ENCODE peak calls at places on chromosomes 4 and X, in ten cellular contexts. U, E, Q, S, J, M, W, Z, O and V are unnamed samples. For H3K4me1 and H3K9me3, the result is how much of the 10 kb centered on the place peaks cover.

GRCh38 chr4:154466336-154466735 is 25.3 kb downstream of the DCHS2 start:
- DNase-seq in J (no peak), W (no peak), Q (no peak), E (no peak), Z (no peak), O (no peak), M (no peak), S (no peak), U (no peak), V (no peak)

GRCh38 chrX:109679820-109680219 is 53.2 kb downstream of the ACSL4 start:
- DNase-seq in S (no peak), J (no peak), Q (no peak), U (no peak), M (no peak), O (no peak), W (no peak), E (no peak), Z (no peak), V (no peak)

GRCh38 chr4:15868065-15868464 is 70.5 kb downstream of the FGFBP1 start:
- DNase-seq in Z (peak), W (no peak), E (no peak), U (no peak), J (peak), O (no peak), S (no peak), Q (peak), M (no peak), V (peak)

GRCh38 chr4:177308842-177309524 is 691 bp upstream of the NEIL3 start:
- DNase-seq in O (no peak), M (no peak), W (no peak), S (no peak), Q (no peak), E (no peak), Z (no peak), J (no peak), U (no peak), V (no peak)

GRCh38 chr4:106569151-106570029 is 200.8 kb upstream of the GIMD1 start:
- DNase-seq in U (no peak), M (no peak), W (no peak), O (no peak), E (no peak), J (no peak), Z (no peak), Q (no peak), S (no peak), V (no peak)

GRCh38 chr4:970854-971520 is 2.4 kb downstream of the DGKQ start:
- DNase-seq in O (no peak), U (no peak), Z (no peak), W (peak), J (no peak), M (no peak), Q (no peak), S (no peak), E (no peak), V (no peak)

GRCh38 chr4:150010525-150011126 is 67.6 kb upstream of the DCLK2 start:
- DNase-seq in U (no peak), E (peak), M (peak), S (peak), W (peak), O (no peak), Q (peak), Z (peak), J (peak), V (no peak)

GRCh38 chrX:149979126-149979644 is 40.9 kb upstream of the EOLA2 start:
- DNase-seq in W (no peak), E (no peak), O (no peak), Q (no peak), Z (no peak), J (no peak), U (no peak), M (no peak), S (no peak), V (no peak)

GRCh38 chr4:77127837-77128621 is 29.0 kb upstream of the CCNG2 start:
- DNase-seq in E (no peak), J (no peak), O (no peak), Z (no peak), Q (no peak), M (no peak), S (no peak), W (no peak), U (no peak), V (no peak)

GRCh38 chr4:145904413-145905177 is 34.0 kb downstream of the ZNF827 start:
- DNase-seq in Q (peak), W (peak), U (no peak), O (no peak), Z (no peak), J (no peak), S (no peak), E (no peak), M (no peak), V (no peak)

GRCh38 chr4:66923081-66923865 is 622.0 kb downstream of the CENPC start:
- DNase-seq in Z (no peak), Q (no peak), M (no peak), W (no peak), U (no peak), S (no peak), J (no peak), O (no peak), E (no peak), V (no peak)

GRCh38 chr4:101835121-101835904 is 44.8 kb downstream of the BANK1 start:
- DNase-seq in E (no peak), Z (no peak), S (no peak), U (no peak), Q (peak), J (peak), W (no peak), M (peak), O (no peak), V (no peak)

GRCh38 chr4:127143460-127144190 is 489.1 kb upstream of the INTU start:
- DNase-seq in J (no peak), E (no peak), S (no peak), U (no peak), O (no peak), Q (no peak), Z (no peak), M (no peak), W (no peak), V (no peak)

GRCh38 chrX:32448945-32449344 is 762.4 kb downstream of the DMD start:
- DNase-seq in S (no peak), U (no peak), W (no peak), M (no peak), Q (no peak), O (no peak), E (no peak), J (no peak), Z (no peak), V (no peak)

GRCh38 chr4:140993969-140994459 is 139.3 kb downstream of the RNF150 start:
- DNase-seq in W (no peak), J (no peak), O (no peak), M (no peak), S (no peak), Q (no peak), Z (no peak), E (no peak), U (no peak), V (no peak)

GRCh38 chr4:105113800-105114199 is 32.9 kb upstream of the TET2 start:
- DNase-seq in Z (no peak), J (no peak), W (no peak), U (no peak), S (no peak), E (no peak), O (no peak), M (no peak), Q (no peak), V (no peak)

GRCh38 chrX:16827225-16827624 is 41.0 kb downstream of the TXLNG start:
- DNase-seq in E (no peak), J (no peak), S (no peak), U (no peak), Q (no peak), W (no peak), M (peak), Z (no peak), O (no peak), V (no peak)

GRCh38 chrX:78800694-78801093 is 53.2 kb downstream of the LPAR4 start:
- DNase-seq in E (no peak), Q (no peak), U (no peak), M (no peak), J (no peak), W (no peak), S (no peak), Z (no peak), O (no peak), V (no peak)

GRCh38 chr4:11416071-11416766 is 12.5 kb downstream of the HS3ST1 start:
- DNase-seq in S (no peak), J (no peak), U (no peak), M (no peak), O (no peak), Q (no peak), Z (no peak), W (no peak), E (no peak), V (no peak)

GRCh38 chr4:105112274-105112673 is 34.4 kb upstream of the TET2 start:
- DNase-seq in M (no peak), E (no peak), J (no peak), O (no peak), S (no peak), Q (no peak), W (no peak), U (no peak), Z (no peak), V (no peak)

GRCh38 chr4:102503301-102503746 is 2.2 kb downstream of the NFKB1 start:
- DNase-seq in S (no peak), J (no peak), Z (no peak), E (no peak), Q (peak), W (no peak), M (no peak), U (no peak), O (no peak), V (no peak)

GRCh38 chr4:118942465-118942864 is 53.8 kb downstream of the SYNPO2 start:
- DNase-seq in W (no peak), U (no peak), O (no peak), S (no peak), M (no peak), E (no peak), J (no peak), Z (no peak), Q (no peak), V (no peak)

GRCh38 chrX:105552395-105552794 is 269.9 kb upstream of the NRK start:
- DNase-seq in O (no peak), Q (peak), J (no peak), S (no peak), U (no peak), M (no peak), E (no peak), Z (no peak), W (no peak), V (no peak)

GRCh38 chr4:54659213-54660144 is 1.7 kb downstream of the KIT start:
- DNase-seq in M (no peak), E (no peak), U (no peak), S (no peak), Q (no peak), J (peak), Z (peak), W (no peak), O (no peak), V (no peak)

GRCh38 chrX:136768469-136769084 is 12.2 kb downstream of the ARHGEF6 start:
- DNase-seq in Q (no peak), Z (no peak), W (peak), M (peak), S (peak), U (peak), J (peak), E (no peak), O (peak), V (peak)

GRCh38 chr4:144316869-144317268 is 176.4 kb upstream of the GYPA start:
- DNase-seq in E (no peak), S (no peak), Q (no peak), J (no peak), O (no peak), W (no peak), Z (no peak), M (no peak), U (no peak), V (no peak)

GRCh38 chr4:160319868-160320260 is 1217.0 kb downstream of the RAPGEF2 start:
- DNase-seq in Q (peak), O (no peak), S (no peak), M (no peak), Z (no peak), E (no peak), W (no peak), J (no peak), U (no peak), V (no peak)

GRCh38 chr4:182093431-182093831 is 149.8 kb upstream of the TENM3 start:
- DNase-seq in O (no peak), J (no peak), S (no peak), Q (no peak), M (no peak), W (no peak), U (no peak), E (no peak), Z (no peak), V (no peak)

GRCh38 chr4:182280439-182281111 is 37.4 kb downstream of the TENM3 start:
- DNase-seq in Q (no peak), J (no peak), M (peak), O (no peak), W (no peak), Z (no peak), S (no peak), E (no peak), U (no peak), V (no peak)

GRCh38 chrX:121479406-121479805 is 432.0 kb downstream of the GLUD2 start:
- DNase-seq in Z (peak), S (no peak), U (no peak), Q (peak), O (no peak), M (no peak), W (no peak), E (no peak), J (no peak), V (no peak)

GRCh38 chr4:7708981-7709380 is 230.7 kb downstream of the AFAP1 start:
- DNase-seq in Q (no peak), E (no peak), S (no peak), Z (no peak), U (no peak), W (no peak), J (no peak), O (no peak), M (no peak), V (no peak)

GRCh38 chrX:14125451-14125850 is 95.8 kb upstream of the GEMIN8 start:
- DNase-seq in M (no peak), Z (no peak), E (no peak), S (no peak), W (no peak), Q (no peak), J (no peak), U (no peak), O (no peak), V (no peak)

GRCh38 chrX:2351999-2352995 is 148.5 kb downstream of the DHRSX start:
- DNase-seq in Q (peak), J (peak), M (no peak), S (no peak), U (no peak), W (no peak), Z (no peak), E (no peak), O (no peak), V (no peak)

GRCh38 chrX:22059800-22060199 is 27.7 kb downstream of the PHEX start:
- DNase-seq in Z (no peak), S (no peak), W (no peak), Q (no peak), J (no peak), U (no peak), E (no peak), M (no peak), O (no peak), V (no peak)

GRCh38 chr4:3168029-3168428 is 80.9 kb upstream of the MSANTD1 start:
- DNase-seq in O (no peak), Q (no peak), U (no peak), W (no peak), S (no peak), Z (no peak), M (peak), E (no peak), J (no peak), V (no peak)

GRCh38 chr4:48698029-48698901 is 81.8 kb downstream of the FRYL start:
- DNase-seq in Q (peak), E (no peak), J (peak), U (no peak), M (peak), Z (peak), S (peak), O (no peak), W (peak), V (peak)

GRCh38 chr4:105426187-105426897 is 47.5 kb downstream of the PPA2 start:
- DNase-seq in E (no peak), M (no peak), O (no peak), Q (no peak), W (no peak), S (no peak), J (no peak), Z (no peak), U (no peak), V (no peak)

GRCh38 chr4:6180841-6181631 is 19.3 kb downstream of the JAKMIP1 start:
- DNase-seq in S (no peak), M (no peak), Z (no peak), E (no peak), J (no peak), Q (no peak), U (no peak), W (no peak), O (no peak), V (no peak)

GRCh38 chr4:6179362-6179761 is 21.0 kb downstream of the JAKMIP1 start:
- DNase-seq in E (no peak), Z (no peak), S (no peak), M (no peak), Q (no peak), W (no peak), J (no peak), U (no peak), O (no peak), V (no peak)

GRCh38 chr4:6175426-6175825 is 24.9 kb downstream of the JAKMIP1 start:
- DNase-seq in U (peak), E (no peak), Q (no peak), S (no peak), W (no peak), O (no peak), Z (no peak), J (no peak), M (no peak), V (no peak)

GRCh38 chr4:6177587-6178197 is 22.7 kb downstream of the JAKMIP1 start:
- DNase-seq in U (no peak), S (no peak), Q (peak), Z (no peak), E (no peak), W (peak), M (no peak), J (no peak), O (no peak), V (no peak)

GRCh38 chr4:6178757-6179156 is 21.6 kb downstream of the JAKMIP1 start:
- DNase-seq in Q (no peak), U (no peak), O (no peak), S (no peak), M (no peak), E (no peak), J (no peak), Z (no peak), W (no peak), V (no peak)
- H3K4me1 ChIP-seq in Q (under half), U (under half), O (under half), S (under half), M (under half), E (under half), J (under half), Z (under half), W (under half), V (under half)

DNA sequence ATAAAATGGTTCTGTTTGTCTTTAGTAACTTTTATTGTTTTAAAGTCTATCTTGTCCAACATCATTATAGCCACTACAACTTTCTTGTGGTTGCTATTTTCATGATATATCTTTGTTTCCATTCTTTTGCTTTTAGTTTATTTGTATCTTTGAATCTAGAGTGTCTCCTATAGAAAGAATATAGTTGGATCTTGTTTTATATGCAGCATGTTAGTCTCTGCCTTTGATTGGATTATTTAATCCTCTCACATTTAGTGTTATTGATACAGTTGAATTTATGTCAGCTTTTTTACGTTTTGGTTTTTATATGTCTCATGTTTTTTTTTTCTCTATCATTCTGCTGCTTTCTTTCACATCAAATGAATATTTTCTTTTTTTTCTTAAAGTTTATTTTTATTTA is 98.1 kb downstream of the VSIG4 start:
- DNase-seq in S (no peak), J (no peak), W (no peak), U (no peak), M (no peak), Q (no peak), E (no peak), O (no peak), Z (no peak), V (no peak)
- H3K9me3 ChIP-seq in S (under half), J (under half), W (under half), U (under half), M (under half), Q (under half), E (under half), O (under half), Z (under half), V (under half)

DNA sequence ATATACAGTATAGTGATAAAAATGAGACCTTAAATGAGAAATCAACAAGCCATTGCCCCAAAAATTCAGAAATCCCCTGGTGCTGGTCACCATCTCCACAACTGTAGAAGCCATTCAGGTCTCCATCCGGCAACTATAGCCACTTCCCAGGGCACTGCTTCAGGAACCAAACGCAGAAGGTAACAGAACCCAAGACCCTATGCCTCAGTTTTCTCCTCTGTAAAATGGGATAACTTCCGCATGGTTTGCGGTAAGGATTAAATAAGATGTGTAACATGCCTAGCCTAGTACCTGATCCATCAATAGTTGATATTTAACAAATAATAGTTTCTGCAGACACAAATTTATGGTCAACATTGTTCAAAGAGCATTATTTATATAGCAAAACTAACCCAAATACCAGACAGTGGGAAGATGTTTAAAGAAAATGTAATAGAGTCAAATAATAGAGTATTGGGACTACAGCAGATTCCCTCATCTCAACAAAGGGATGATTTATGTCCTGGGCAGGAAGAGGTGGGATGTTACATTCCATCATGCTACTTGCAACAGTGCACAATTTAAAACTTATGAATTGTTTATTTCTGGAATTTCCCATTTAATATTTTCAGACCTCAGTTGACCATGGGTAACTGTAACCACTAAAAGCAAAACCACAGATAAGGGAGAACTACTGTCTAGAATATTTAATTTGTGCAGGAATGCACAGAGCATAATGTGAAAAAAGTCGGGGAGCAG is 30.0 kb downstream of the IRF2 start:
- DNase-seq in E (no peak), Z (no peak), M (no peak), O (no peak), W (no peak), Q (no peak), S (no peak), J (no peak), U (no peak), V (no peak)
- H3K4me1 ChIP-seq in E (under half), Z (under half), M (half or more), O (under half), W (under half), Q (under half), S (under half), J (under half), U (half or more), V (under half)

GRCh38 chrX:76802698-76803097 is 375.2 kb downstream of the MAGEE1 start:
- DNase-seq in S (no peak), E (no peak), O (no peak), J (no peak), U (no peak), Z (no peak), M (no peak), W (no peak), Q (peak), V (no peak)
- H3K9me3 ChIP-seq in S (under half), E (under half), O (under half), J (under half), U (under half), Z (under half), M (under half), W (under half), Q (under half), V (under half)

GRCh38 chrX:15471016-15471415 is 22.1 kb downstream of the PIR start:
- DNase-seq in E (peak), S (peak), M (peak), O (peak), U (peak), J (peak), Q (peak), W (peak), Z (peak), V (peak)

GRCh38 chrX:15465347-15465746 is 27.8 kb downstream of the PIR start:
- DNase-seq in W (no peak), Z (no peak), Q (no peak), S (peak), U (no peak), E (no peak), J (no peak), O (no peak), M (no peak), V (no peak)

GRCh38 chrX:15469613-15470012 is 23.5 kb downstream of the PIR start:
- DNase-seq in J (no peak), W (no peak), M (no peak), S (no peak), E (no peak), Z (no peak), O (no peak), Q (no peak), U (no peak), V (no peak)

GRCh38 chrX:15465896-15466651 is 27.1 kb downstream of the PIR start:
- DNase-seq in M (no peak), J (no peak), S (no peak), Q (no peak), U (no peak), E (no peak), Z (peak), O (no peak), W (no peak), V (no peak)

DNA sequence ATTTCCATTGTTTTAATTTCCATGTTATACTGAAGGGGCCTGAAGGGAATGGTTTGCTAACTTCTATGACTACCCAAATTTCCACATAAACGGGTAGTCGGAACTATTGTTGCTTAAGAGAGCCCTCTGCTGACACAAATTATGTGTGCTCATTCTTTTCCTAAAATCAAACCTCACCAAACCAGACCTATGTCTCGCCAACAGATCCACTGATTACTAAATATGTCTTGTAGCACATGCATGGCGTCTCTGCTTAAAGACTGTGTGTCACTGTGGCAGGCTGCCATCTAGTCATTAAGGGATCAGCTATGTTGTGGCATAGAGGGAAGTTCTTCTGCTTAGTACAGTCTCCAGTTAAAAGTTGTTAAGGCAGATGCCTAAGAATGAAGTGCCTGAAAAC is 25.1 kb downstream of the PIR start:
- DNase-seq in O (no peak), U (no peak), J (peak), W (no peak), Z (peak), S (no peak), Q (no peak), M (peak), E (peak), V (no peak)
- H3K4me1 ChIP-seq in O (under half), U (under half), J (under half), W (under half), Z (under half), S (under half), Q (under half), M (under half), E (under half), V (under half)